ENCODE peak calls at places on chromosomes 1 and 21, in six cellular contexts. One of them, this sample, is unnamed.

GRCh38 chr1:56404066-56404465 is 175.3 kb downstream of the PLPP3 start:
- DNase-seq in transverse colon: no peak
- DNase-seq in K562: no peak
- DNase-seq in esophagus muscularis mucosa: no peak
- DNase-seq in GM12878: no peak
- DNase-seq in breast epithelium: no peak
- DNase-seq in this sample: no peak

GRCh38 chr1:220906561-220907334 is 27.5 kb downstream of the HLX start:
- DNase-seq in transverse colon: no peak
- DNase-seq in esophagus muscularis mucosa: no peak
- DNase-seq in K562: no peak
- DNase-seq in GM12878: no peak
- DNase-seq in breast epithelium: no peak
- DNase-seq in this sample: no peak

GRCh38 chr1:64072089-64072835 is 131.2 kb upstream of the UBE2U start:
- DNase-seq in breast epithelium: no peak
- DNase-seq in GM12878: no peak
- DNase-seq in K562: no peak
- DNase-seq in esophagus muscularis mucosa: no peak
- DNase-seq in transverse colon: no peak
- DNase-seq in this sample: no peak

GRCh38 chr21:41648591-41649031 is 118.2 kb downstream of the RIPK4 start:
- DNase-seq in K562: no peak
- DNase-seq in GM12878: no peak
- DNase-seq in esophagus muscularis mucosa: no peak
- DNase-seq in transverse colon: no peak
- DNase-seq in breast epithelium: peak
- DNase-seq in this sample: no peak

GRCh38 chr1:85628791-85629531 is 48.4 kb downstream of the CCN1 start:
- DNase-seq in transverse colon: peak
- DNase-seq in breast epithelium: peak
- DNase-seq in K562: peak
- DNase-seq in GM12878: no peak
- DNase-seq in esophagus muscularis mucosa: peak
- DNase-seq in this sample: no peak

GRCh38 chr1:209641216-209642181 is 10.7 kb downstream of the LAMB3 start:
- DNase-seq in breast epithelium: peak
- DNase-seq in transverse colon: peak
- DNase-seq in K562: no peak
- DNase-seq in esophagus muscularis mucosa: no peak
- DNase-seq in GM12878: no peak
- DNase-seq in this sample: no peak

GRCh38 chr1:203769505-203770343 is 4.7 kb downstream of the LAX1 start:
- DNase-seq in transverse colon: peak
- DNase-seq in breast epithelium: peak
- DNase-seq in GM12878: no peak
- DNase-seq in esophagus muscularis mucosa: peak
- DNase-seq in K562: no peak
- DNase-seq in this sample: no peak

GRCh38 chr1:20266141-20266540 is 24.5 kb upstream of the VWA5B1 start:
- DNase-seq in breast epithelium: no peak
- DNase-seq in GM12878: no peak
- DNase-seq in esophagus muscularis mucosa: no peak
- DNase-seq in transverse colon: no peak
- DNase-seq in K562: no peak
- DNase-seq in this sample: no peak

GRCh38 chr1:186208405-186209129 is 166.5 kb downstream of the TPR start:
- DNase-seq in breast epithelium: no peak
- DNase-seq in K562: no peak
- DNase-seq in transverse colon: no peak
- DNase-seq in GM12878: no peak
- DNase-seq in esophagus muscularis mucosa: no peak
- DNase-seq in this sample: no peak

GRCh38 chr1:81799939-81800740 is 594 bp upstream of the ADGRL2 start:
- DNase-seq in GM12878: no peak
- DNase-seq in transverse colon: peak
- DNase-seq in breast epithelium: peak
- DNase-seq in K562: no peak
- DNase-seq in esophagus muscularis mucosa: no peak
- DNase-seq in this sample: no peak

GRCh38 chr1:150272379-150272840 is at the start of gene C1orf54:
- DNase-seq in K562: no peak
- DNase-seq in transverse colon: peak
- DNase-seq in esophagus muscularis mucosa: no peak
- DNase-seq in GM12878: no peak
- DNase-seq in breast epithelium: no peak
- DNase-seq in this sample: no peak

GRCh38 chr21:21688877-21689276 is 690.7 kb downstream of the NCAM2 start:
- DNase-seq in esophagus muscularis mucosa: no peak
- DNase-seq in breast epithelium: no peak
- DNase-seq in transverse colon: no peak
- DNase-seq in GM12878: no peak
- DNase-seq in K562: no peak
- DNase-seq in this sample: no peak

DNA sequence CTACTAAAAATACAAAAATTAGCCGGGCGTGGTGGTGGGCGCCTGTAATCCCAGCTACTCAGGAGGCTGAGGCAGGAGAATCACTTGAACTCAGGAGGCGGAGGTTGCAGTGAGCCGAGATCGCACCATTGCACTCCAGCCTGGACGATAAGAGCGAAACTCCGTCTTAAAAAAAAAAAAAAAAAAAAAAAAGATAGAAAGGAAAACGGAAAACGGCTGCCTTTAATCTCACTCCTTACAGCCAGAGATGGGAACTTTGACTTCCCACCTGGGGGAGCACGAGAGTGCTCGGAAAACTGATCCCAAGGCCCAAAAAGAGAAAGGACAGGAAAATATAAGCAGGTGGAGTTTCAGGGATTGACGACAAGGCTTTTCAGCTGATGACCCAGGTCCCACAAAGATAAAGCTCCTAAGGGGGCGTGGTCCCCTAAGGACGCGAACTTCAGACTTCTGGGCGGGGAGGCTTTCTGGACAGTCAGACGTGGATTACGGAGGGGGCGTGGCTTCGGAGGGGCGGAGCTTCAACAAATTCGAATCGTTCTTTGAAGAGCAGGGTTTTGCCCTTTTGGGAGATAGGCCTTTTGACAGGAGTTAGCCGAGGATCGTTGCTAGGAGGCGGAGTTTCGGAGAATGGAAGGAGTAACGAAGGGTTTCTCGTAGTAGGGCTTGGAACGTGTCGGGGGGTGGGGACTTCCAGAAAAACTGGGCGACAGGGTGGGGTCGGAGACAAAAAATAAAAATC is 966 bp upstream of the CKS1B start:
- DNase-seq in K562: peak
- DNase-seq in GM12878: peak
- DNase-seq in breast epithelium: peak
- DNase-seq in esophagus muscularis mucosa: peak
- DNase-seq in transverse colon: peak
- DNase-seq in this sample: peak
- TF ChIP-seq POLR2AphosphoS5 in K562: peak
- TF ChIP-seq POLR2AphosphoS5 in GM12878: peak
- TF ChIP-seq POLR2AphosphoS5 in breast epithelium: peak
- TF ChIP-seq POLR2AphosphoS5 in esophagus muscularis mucosa: peak
- TF ChIP-seq POLR2AphosphoS5 in transverse colon: peak
- TF ChIP-seq POLR2AphosphoS5 in this sample: no peak

DNA sequence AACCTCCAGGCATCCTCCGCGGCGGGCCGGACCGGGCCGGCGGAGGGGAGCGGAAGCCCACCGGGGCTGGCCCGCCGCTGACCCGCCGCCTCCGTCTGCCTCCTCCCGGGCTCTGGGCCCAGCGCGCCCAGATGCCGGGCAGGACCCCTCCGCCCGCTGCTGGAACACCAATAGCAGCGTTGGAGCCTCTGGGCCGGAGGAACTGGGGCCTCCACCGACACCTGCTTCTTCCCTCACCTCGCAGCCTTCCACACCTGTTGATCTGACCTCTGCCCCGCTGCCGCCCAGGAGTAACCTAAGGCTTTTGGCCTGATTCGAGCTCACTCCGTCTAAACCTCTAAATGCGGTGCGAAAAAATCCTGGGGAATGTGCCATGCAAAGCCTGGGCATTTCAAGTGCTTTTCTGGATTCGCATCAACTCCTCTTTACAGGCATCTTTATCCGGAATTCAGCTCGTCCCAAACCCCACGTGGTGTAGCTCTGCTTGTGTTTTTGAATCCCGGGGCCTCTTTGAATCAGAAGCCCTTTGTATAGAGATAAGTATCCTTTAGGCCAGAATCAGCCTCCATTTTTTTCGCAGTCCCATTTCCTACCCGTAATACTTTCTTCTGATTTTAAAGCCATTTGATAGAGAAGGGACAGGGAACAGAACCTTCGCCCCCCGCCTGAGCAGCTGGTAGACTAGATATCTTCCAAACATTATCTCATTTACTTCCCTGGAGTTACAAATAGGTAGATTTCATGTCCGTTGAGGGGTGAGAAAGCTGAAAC is 680 bp upstream of the CNN3 start:
- DNase-seq in esophagus muscularis mucosa: no peak
- DNase-seq in breast epithelium: peak
- DNase-seq in K562: no peak
- DNase-seq in transverse colon: peak
- DNase-seq in GM12878: no peak
- DNase-seq in this sample: no peak
- TF ChIP-seq POLR2A in esophagus muscularis mucosa: no peak
- TF ChIP-seq POLR2A in breast epithelium: no peak
- TF ChIP-seq POLR2A in K562: no peak
- TF ChIP-seq POLR2A in transverse colon: no peak
- TF ChIP-seq POLR2A in GM12878: no peak
- TF ChIP-seq POLR2A in this sample: no peak

GRCh38 chr1:43930949-43931275 is 2.7 kb upstream of the ARTN start:
- DNase-seq in esophagus muscularis mucosa: no peak
- DNase-seq in breast epithelium: no peak
- DNase-seq in K562: no peak
- DNase-seq in transverse colon: no peak
- DNase-seq in GM12878: no peak
- DNase-seq in this sample: no peak
- TF ChIP-seq POLR2AphosphoS5 in esophagus muscularis mucosa: no peak
- TF ChIP-seq POLR2AphosphoS5 in breast epithelium: no peak
- TF ChIP-seq POLR2AphosphoS5 in K562: no peak
- TF ChIP-seq POLR2AphosphoS5 in transverse colon: no peak
- TF ChIP-seq POLR2AphosphoS5 in GM12878: no peak
- TF ChIP-seq POLR2AphosphoS5 in this sample: no peak

GRCh38 chr1:44799770-44800584 is at the start of gene PLK3:
- DNase-seq in breast epithelium: peak
- DNase-seq in transverse colon: peak
- DNase-seq in GM12878: peak
- DNase-seq in K562: peak
- DNase-seq in esophagus muscularis mucosa: peak
- DNase-seq in this sample: peak
- TF ChIP-seq POLR2A in breast epithelium: peak
- TF ChIP-seq POLR2A in transverse colon: peak
- TF ChIP-seq POLR2A in GM12878: peak
- TF ChIP-seq POLR2A in K562: peak
- TF ChIP-seq POLR2A in esophagus muscularis mucosa: peak
- TF ChIP-seq POLR2A in this sample: peak